ENCODE peak calls at places on chromosomes 11 and 22, in five cellular contexts. One of them, this sample, is unnamed.

GRCh38 chr11:108322666-108323065 is 99.8 kb downstream of the ATM start:
- DNase-seq in fibroblast of gingiva: no peak
- DNase-seq in NCI-H187 treated with DMSO at 0.1 percent for 48 hours: no peak
- DNase-seq in PC-9: no peak
- DNase-seq in GM23338: no peak
- DNase-seq in this sample: no peak

GRCh38 chr11:99066609-99067008 is 45.9 kb downstream of the CNTN5 start:
- DNase-seq in GM23338: peak; percentile 21
- DNase-seq in PC-9: no peak
- DNase-seq in NCI-H187 treated with DMSO at 0.1 percent for 48 hours: no peak
- DNase-seq in fibroblast of gingiva: no peak
- DNase-seq in this sample: no peak

GRCh38 chr11:26651916-26652315 is 69.9 kb downstream of the SLC5A12 start:
- DNase-seq in fibroblast of gingiva: no peak
- DNase-seq in GM23338: no peak
- DNase-seq in PC-9: no peak
- DNase-seq in NCI-H187 treated with DMSO at 0.1 percent for 48 hours: peak; percentile 5
- DNase-seq in this sample: no peak

GRCh38 chr22:36323855-36324331 is 63.9 kb downstream of the MYH9 start:
- DNase-seq in PC-9: no peak
- DNase-seq in GM23338: no peak
- DNase-seq in fibroblast of gingiva: peak; percentile 68
- DNase-seq in NCI-H187 treated with DMSO at 0.1 percent for 48 hours: no peak
- DNase-seq in this sample: no peak

GRCh38 chr11:95891423-95892177 is 32.3 kb downstream of the MTMR2 start:
- DNase-seq in GM23338: no peak
- DNase-seq in PC-9: no peak
- DNase-seq in fibroblast of gingiva: peak; percentile 38
- DNase-seq in NCI-H187 treated with DMSO at 0.1 percent for 48 hours: no peak
- DNase-seq in this sample: no peak

GRCh38 chr11:78196661-78197091 is 8.0 kb downstream of the USP35 start:
- DNase-seq in fibroblast of gingiva: no peak
- DNase-seq in PC-9: no peak
- DNase-seq in NCI-H187 treated with DMSO at 0.1 percent for 48 hours: no peak
- DNase-seq in GM23338: no peak
- DNase-seq in this sample: no peak

GRCh38 chr22:26364066-26365015 is 64.7 kb upstream of the ASPHD2 start:
- DNase-seq in fibroblast of gingiva: peak; percentile 68
- DNase-seq in NCI-H187 treated with DMSO at 0.1 percent for 48 hours: peak; percentile 17
- DNase-seq in PC-9: peak; percentile 37
- DNase-seq in GM23338: peak; percentile 96
- DNase-seq in this sample: peak; percentile 91

GRCh38 chr11:63909621-63910506 is 7.1 kb downstream of the RCOR2 start:
- DNase-seq in NCI-H187 treated with DMSO at 0.1 percent for 48 hours: no peak
- DNase-seq in fibroblast of gingiva: no peak
- DNase-seq in PC-9: no peak
- DNase-seq in GM23338: peak; percentile 69
- DNase-seq in this sample: peak; percentile 77

GRCh38 chr11:30317030-30317429 is 5.9 kb upstream of the ARL14EP start:
- DNase-seq in GM23338: no peak
- DNase-seq in fibroblast of gingiva: no peak
- DNase-seq in PC-9: no peak
- DNase-seq in NCI-H187 treated with DMSO at 0.1 percent for 48 hours: no peak
- DNase-seq in this sample: no peak

GRCh38 chr11:63892233-63892632 is 24.7 kb downstream of the RCOR2 start:
- DNase-seq in fibroblast of gingiva: peak; percentile 17
- DNase-seq in NCI-H187 treated with DMSO at 0.1 percent for 48 hours: no peak
- DNase-seq in GM23338: no peak
- DNase-seq in PC-9: no peak
- DNase-seq in this sample: no peak

GRCh38 chr22:28001171-28001835 is 82.2 kb upstream of the PITPNB start:
- DNase-seq in PC-9: no peak
- DNase-seq in GM23338: no peak
- DNase-seq in NCI-H187 treated with DMSO at 0.1 percent for 48 hours: no peak
- DNase-seq in fibroblast of gingiva: no peak
- DNase-seq in this sample: no peak

GRCh38 chr11:8382436-8383053 is 118.9 kb upstream of the LMO1 start:
- DNase-seq in GM23338: no peak
- DNase-seq in NCI-H187 treated with DMSO at 0.1 percent for 48 hours: no peak
- DNase-seq in fibroblast of gingiva: no peak
- DNase-seq in PC-9: no peak
- DNase-seq in this sample: no peak